ENCODE peak calls at places on chromosome 13, in six cellular contexts. Y, O, P, T, E and H are unnamed samples.

GRCh38 chr13:36288794-36289391 is 8.7 kb downstream of the CCDC169 start:
- DNase-seq in Y (no peak), O (no peak), P (no peak), T (no peak), E (no peak), H (no peak)

GRCh38 chr13:53201454-53202225 is 173.0 kb downstream of the OLFM4 start:
- DNase-seq in Y (no peak), O (peak), P (no peak), T (peak), E (no peak), H (no peak)

GRCh38 chr13:97259787-97260641 is 37.9 kb downstream of the MBNL2 start:
- DNase-seq in Y (no peak), O (peak), P (peak), T (no peak), E (peak), H (peak)

GRCh38 chr13:32045963-32046785 is 14.6 kb downstream of the FRY start:
- DNase-seq in Y (no peak), O (peak), P (peak), T (no peak), E (peak), H (peak)

GRCh38 chr13:24619302-24619701 is 60.9 kb upstream of the ATP12A start:
- DNase-seq in Y (no peak), O (no peak), P (no peak), T (no peak), E (no peak), H (no peak)

GRCh38 chr13:24112791-24113190 is 47.7 kb upstream of the SPATA13 start:
- DNase-seq in Y (peak), O (peak), P (peak), T (no peak), E (peak), H (no peak)

GRCh38 chr13:48559638-48560320 is 26.9 kb upstream of the RCBTB2 start:
- DNase-seq in Y (no peak), O (peak), P (peak), T (no peak), E (peak), H (peak)

GRCh38 chr13:26497991-26498423 is 59.5 kb upstream of the WASF3 start:
- DNase-seq in Y (peak), O (peak), P (peak), T (no peak), E (peak), H (peak)

GRCh38 chr13:110646442-110647364 is 31.4 kb downstream of the NAXD start:
- DNase-seq in Y (no peak), O (no peak), P (no peak), T (no peak), E (no peak), H (no peak)

GRCh38 chr13:26991508-26992181 is 180.0 kb downstream of the USP12 start:
- DNase-seq in Y (no peak), O (no peak), P (no peak), T (no peak), E (peak), H (no peak)

GRCh38 chr13:54241719-54242118 is 1213.1 kb downstream of the OLFM4 start:
- DNase-seq in Y (peak), O (no peak), P (no peak), T (no peak), E (no peak), H (no peak)

GRCh38 chr13:51861728-51862300 is at the start of gene CCDC70:
- DNase-seq in Y (no peak), O (peak), P (no peak), T (no peak), E (peak), H (no peak)

GRCh38 chr13:92640936-92641335 is 585.7 kb upstream of the GPC6 start:
- DNase-seq in Y (no peak), O (peak), P (no peak), T (no peak), E (peak), H (no peak)

GRCh38 chr13:79833972-79834371 is 353.0 kb downstream of the NDFIP2 start:
- DNase-seq in Y (no peak), O (no peak), P (peak), T (no peak), E (no peak), H (peak)

GRCh38 chr13:102869948-102870676 is 24.3 kb downstream of the ERCC5 start:
- DNase-seq in Y (no peak), O (no peak), P (no peak), T (no peak), E (no peak), H (no peak)

GRCh38 chr13:75749407-75749806 is 113.3 kb downstream of the LMO7 start:
- DNase-seq in Y (no peak), O (no peak), P (no peak), T (no peak), E (peak), H (peak)

GRCh38 chr13:91133941-91134772 is 213.3 kb upstream of the MIR17HG start:
- DNase-seq in Y (peak), O (peak), P (peak), T (no peak), E (peak), H (peak)

GRCh38 chr13:48303331-48304131 is at the start of gene RB1:
- DNase-seq in Y (peak), O (peak), P (peak), T (peak), E (peak), H (peak)

GRCh38 chr13:24212674-24213073 is 52.2 kb downstream of the SPATA13 start:
- DNase-seq in Y (no peak), O (peak), P (no peak), T (no peak), E (no peak), H (no peak)

GRCh38 chr13:113532156-113532806 is 41.8 kb upstream of the DCUN1D2 start:
- DNase-seq in Y (no peak), O (peak), P (no peak), T (no peak), E (peak), H (no peak)

GRCh38 chr13:66139701-66140100 is 1090.4 kb downstream of the PCDH9 start:
- DNase-seq in Y (no peak), O (no peak), P (no peak), T (no peak), E (no peak), H (no peak)

GRCh38 chr13:97976551-97977375 is 23.3 kb downstream of the IPO5 start:
- DNase-seq in Y (no peak), O (no peak), P (peak), T (peak), E (no peak), H (no peak)

GRCh38 chr13:101708115-101708514 is 255.6 kb downstream of the ITGBL1 start:
- DNase-seq in Y (no peak), O (no peak), P (no peak), T (no peak), E (no peak), H (no peak)

GRCh38 chr13:25943666-25944065 is 108.2 kb downstream of the SHISA2 start:
- DNase-seq in Y (no peak), O (peak), P (no peak), T (no peak), E (no peak), H (peak)

GRCh38 chr13:36979361-36980040 is 19.6 kb downstream of the ALG5 start:
- DNase-seq in Y (no peak), O (peak), P (peak), T (no peak), E (peak), H (peak)

GRCh38 chr13:113408562-113408961 is 44.6 kb upstream of the GRTP1 start:
- DNase-seq in Y (no peak), O (no peak), P (no peak), T (no peak), E (no peak), H (no peak)

GRCh38 chr13:109204252-109204651 is 574.8 kb downstream of the MYO16 start:
- DNase-seq in Y (no peak), O (no peak), P (no peak), T (no peak), E (no peak), H (peak)

GRCh38 chr13:51066091-51066831 is 44.8 kb downstream of the C13orf42 start:
- DNase-seq in Y (peak), O (peak), P (no peak), T (no peak), E (peak), H (no peak)

GRCh38 chr13:36454121-36454520 is 21.8 kb downstream of the CCNA1 start:
- DNase-seq in Y (no peak), O (no peak), P (no peak), T (no peak), E (no peak), H (no peak)

GRCh38 chr13:49240017-49240416 is 7.7 kb upstream of the CDADC1 start:
- DNase-seq in Y (peak), O (peak), P (peak), T (no peak), E (peak), H (no peak)

GRCh38 chr13:62682788-62683187 is 1267.1 kb upstream of the PCDH20 start:
- DNase-seq in Y (no peak), O (peak), P (no peak), T (no peak), E (peak), H (no peak)

GRCh38 chr13:29397265-29397664 is 198.2 kb downstream of the SLC7A1 start:
- DNase-seq in Y (no peak), O (no peak), P (no peak), T (no peak), E (no peak), H (no peak)

GRCh38 chr13:95987841-95988240 is 65.4 kb downstream of the UGGT2 start:
- DNase-seq in Y (no peak), O (no peak), P (no peak), T (no peak), E (no peak), H (no peak)

GRCh38 chr13:108213946-108214345 is 1.4 kb downstream of the LIG4 start:
- DNase-seq in Y (no peak), O (no peak), P (no peak), T (no peak), E (peak), H (no peak)

GRCh38 chr13:77016888-77017623 is 9.9 kb downstream of the FBXL3 start:
- DNase-seq in Y (no peak), O (no peak), P (no peak), T (no peak), E (no peak), H (no peak)
- TF ChIP-seq CTCF in Y (no peak), O (no peak), P (no peak), T (no peak), E (no peak), H (no peak)

GRCh38 chr13:99883805-99884204 is 87.8 kb downstream of the ZIC5 start:
- DNase-seq in Y (no peak), O (no peak), P (no peak), T (no peak), E (no peak), H (no peak)

GRCh38 chr13:99875391-99875790 is 96.2 kb downstream of the ZIC5 start:
- DNase-seq in Y (no peak), O (no peak), P (no peak), T (no peak), E (no peak), H (no peak)

GRCh38 chr13:99876651-99877050 is 94.9 kb downstream of the ZIC5 start:
- DNase-seq in Y (no peak), O (no peak), P (no peak), T (no peak), E (no peak), H (no peak)

GRCh38 chr13:99873832-99874430 is 97.6 kb downstream of the ZIC5 start:
- DNase-seq in Y (no peak), O (no peak), P (no peak), T (no peak), E (no peak), H (no peak)

GRCh38 chr13:99878921-99879610 is 92.5 kb downstream of the ZIC5 start:
- DNase-seq in Y (no peak), O (no peak), P (no peak), T (no peak), E (no peak), H (no peak)
- H3K4me3 ChIP-seq in Y (no peak), O (no peak), P (no peak), T (no peak), E (no peak), H (no peak)

GRCh38 chr13:94765814-94766213 is 53.5 kb upstream of the SOX21 start:
- DNase-seq in Y (no peak), O (no peak), P (no peak), T (no peak), E (no peak), H (no peak)
- TF ChIP-seq CTCF in Y (no peak), O (no peak), P (no peak), T (no peak), E (no peak), H (no peak)

GRCh38 chr13:28049880-28050871 is 50.2 kb downstream of the FLT3 start:
- DNase-seq in Y (no peak), O (no peak), P (no peak), T (no peak), E (no peak), H (no peak)

GRCh38 chr13:28046981-28047380 is 53.4 kb downstream of the FLT3 start:
- DNase-seq in Y (no peak), O (peak), P (peak), T (no peak), E (peak), H (peak)

GRCh38 chr13:28048768-28049167 is 51.6 kb downstream of the FLT3 start:
- DNase-seq in Y (no peak), O (no peak), P (no peak), T (no peak), E (no peak), H (no peak)

GRCh38 chr13:28047784-28048388 is 52.5 kb downstream of the FLT3 start:
- DNase-seq in Y (no peak), O (peak), P (no peak), T (no peak), E (peak), H (peak)

DNA sequence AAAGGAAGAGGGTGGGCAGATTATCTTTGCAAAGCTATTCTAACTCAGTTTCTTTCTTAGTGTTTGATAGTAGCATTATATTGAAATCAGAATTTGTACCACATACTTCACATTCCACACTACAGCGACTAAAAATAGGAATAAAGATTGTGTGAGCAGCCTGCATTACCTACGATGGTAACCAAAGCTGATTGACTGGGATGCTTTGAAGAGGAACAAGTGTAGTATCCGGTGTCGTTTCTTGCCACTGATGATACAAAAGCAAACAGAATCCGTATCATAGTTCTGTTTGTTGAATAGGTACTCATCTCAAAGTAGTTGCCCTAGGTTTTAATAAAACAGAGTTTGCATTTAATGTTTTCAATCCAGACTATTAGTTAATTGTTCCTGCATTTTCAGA is 51.2 kb downstream of the FLT3 start:
- DNase-seq in Y (no peak), O (no peak), P (no peak), T (no peak), E (no peak), H (no peak)
- H3K4me3 ChIP-seq in Y (no peak), O (no peak), P (no peak), T (no peak), E (no peak), H (no peak)